ENCODE peak calls at places on chromosomes 1 and 21, in eight cellular contexts. C, P, N, D, R, Q, M and Y are unnamed samples.

GRCh38 chr1:10622896-10623295 is 148.1 kb downstream of the PEX14 start:
- DNase-seq in D (no peak), M (no peak), R (no peak), N (no peak), P (peak; percentile 28), Q (no peak), C (no peak), Y (peak; percentile 11)

GRCh38 chr1:57796609-57797008 is 372.7 kb upstream of the DAB1 start:
- DNase-seq in P (no peak), M (no peak), R (no peak), C (peak; percentile 13), D (no peak), Q (peak; percentile 46), N (no peak), Y (no peak)

GRCh38 chr1:196142111-196142510 is 466.1 kb downstream of the KCNT2 start:
- DNase-seq in R (no peak), D (no peak), Q (no peak), M (no peak), N (no peak), C (no peak), P (no peak), Y (no peak)

GRCh38 chr1:187244623-187245022 is 415.9 kb downstream of the PLA2G4A start:
- DNase-seq in N (no peak), D (no peak), R (no peak), M (no peak), Q (peak; percentile 7), P (no peak), C (peak; percentile 11), Y (no peak)

GRCh38 chr1:54955359-54955758 is 25.1 kb upstream of the TMEM61 start:
- DNase-seq in P (no peak), M (no peak), N (peak; percentile 48), Q (no peak), R (no peak), C (peak; percentile 88), D (no peak), Y (no peak)

GRCh38 chr1:47901001-47901575 is 96.1 kb downstream of the TRABD2B start:
- DNase-seq in N (no peak), Q (peak; percentile 23), C (no peak), D (no peak), R (no peak), M (no peak), P (no peak), Y (no peak)

GRCh38 chr1:228217551-228218344 is 9.9 kb downstream of the OBSCN start:
- DNase-seq in N (no peak), M (no peak), P (no peak), Q (peak; percentile 65), D (no peak), R (no peak), C (no peak), Y (no peak)

GRCh38 chr1:192604979-192605620 is 29.5 kb downstream of the RGS1 start:
- DNase-seq in M (peak; percentile 67), C (peak; percentile 52), D (peak; percentile 15), Q (no peak), P (no peak), N (no peak), R (no peak), Y (no peak)

GRCh38 chr21:21084179-21084578 is 86.0 kb downstream of the NCAM2 start:
- DNase-seq in C (peak; percentile 47), D (no peak), Q (no peak), R (no peak), M (no peak), N (peak; percentile 38), P (no peak), Y (no peak)

GRCh38 chr1:47638240-47638639 is 200.4 kb downstream of the FOXD2 start:
- DNase-seq in P (no peak), D (no peak), C (no peak), Q (no peak), R (no peak), M (no peak), N (no peak), Y (no peak)

GRCh38 chr1:166165661-166166399 is 971 bp downstream of the FAM78B start:
- DNase-seq in P (no peak), D (peak; percentile 25), R (no peak), N (no peak), M (no peak), Q (peak; percentile 56), C (peak; percentile 4), Y (peak; percentile 48)

GRCh38 chr1:87528754-87529517 is 200.3 kb downstream of the LMO4 start:
- DNase-seq in D (no peak), N (no peak), C (no peak), P (no peak), M (no peak), R (no peak), Q (no peak), Y (no peak)

GRCh38 chr1:226403522-226404034 is 4.3 kb downstream of the PARP1 start:
- DNase-seq in N (peak; percentile 8), D (no peak), C (peak; percentile 21), R (no peak), Q (peak; percentile 72), M (no peak), P (no peak), Y (no peak)

GRCh38 chr1:47432071-47433036 is 5.5 kb upstream of the FOXD2 start:
- DNase-seq in D (peak; percentile 95), P (peak; percentile 78), R (no peak), Q (peak; percentile 92), M (no peak), C (peak; percentile 87), N (peak; percentile 79), Y (peak; percentile 70)

GRCh38 chr1:29826646-29827045 is 590.3 kb downstream of the PTPRU start:
- DNase-seq in Q (no peak), M (no peak), D (no peak), R (no peak), P (no peak), C (no peak), N (no peak), Y (no peak)

GRCh38 chr21:32335601-32336575 is 37.2 kb downstream of the MRAP start:
- DNase-seq in M (no peak), N (peak; percentile 14), D (no peak), C (peak; percentile 34), P (no peak), Q (no peak), R (no peak), Y (peak; percentile 30)

GRCh38 chr1:204723131-204723787 is 37.7 kb upstream of the LRRN2 start:
- DNase-seq in C (no peak), D (peak; percentile 24), N (no peak), Q (no peak), P (no peak), R (no peak), M (no peak), Y (peak; percentile 49)

GRCh38 chr21:37582613-37583012 is 216.0 kb downstream of the DYRK1A start:
- DNase-seq in C (peak; percentile 84), Q (peak; percentile 72), N (peak; percentile 77), R (no peak), P (no peak), D (peak; percentile 17), M (peak; percentile 17), Y (no peak)

GRCh38 chr1:63701187-63701586 is 72.6 kb upstream of the ROR1 start:
- DNase-seq in D (peak; percentile 63), Q (no peak), N (no peak), R (no peak), M (no peak), P (peak; percentile 71), C (no peak), Y (no peak)

GRCh38 chr1:31573261-31573660 is 3.1 kb upstream of the TINAGL1 start:
- DNase-seq in C (no peak), P (peak; percentile 60), D (no peak), M (no peak), Q (no peak), N (no peak), R (no peak), Y (no peak)

GRCh38 chr1:91501527-91501859 is 842 bp downstream of the CDC7 start:
- DNase-seq in N (peak; percentile 32), D (no peak), M (no peak), C (peak; percentile 51), P (no peak), Q (no peak), R (no peak), Y (no peak)

DNA sequence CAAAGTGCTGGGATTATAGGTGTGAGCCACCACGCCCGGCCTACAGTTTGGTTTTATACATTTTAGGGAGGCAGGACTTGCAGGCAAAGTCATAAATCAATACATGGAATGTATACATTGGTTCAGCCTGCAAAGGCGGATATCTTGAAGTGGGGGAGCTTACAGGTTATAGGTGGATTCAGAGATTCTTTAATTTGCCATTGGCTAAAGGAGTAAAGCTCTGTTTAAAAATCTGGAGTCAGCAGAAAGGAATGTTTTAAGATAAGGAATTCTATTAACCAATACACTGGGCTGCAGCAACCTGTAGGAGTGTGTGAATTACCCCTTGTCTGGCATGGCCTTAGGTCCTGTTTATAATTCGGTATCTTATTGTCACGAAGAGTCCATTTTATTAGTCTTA is 57.6 kb downstream of the OPTC start:
- DNase-seq in R (no peak), C (peak; percentile 69), Q (peak; percentile 92), M (no peak), D (no peak), N (peak; percentile 54), P (no peak), Y (no peak)
- H3K4me3 ChIP-seq in R (no peak overlapping the region), C (no peak overlapping the region), Q (no peak overlapping the region), M (no peak overlapping the region), D (no peak overlapping the region), N (no peak overlapping the region), P (no peak overlapping the region), Y (no peak overlapping the region)

DNA sequence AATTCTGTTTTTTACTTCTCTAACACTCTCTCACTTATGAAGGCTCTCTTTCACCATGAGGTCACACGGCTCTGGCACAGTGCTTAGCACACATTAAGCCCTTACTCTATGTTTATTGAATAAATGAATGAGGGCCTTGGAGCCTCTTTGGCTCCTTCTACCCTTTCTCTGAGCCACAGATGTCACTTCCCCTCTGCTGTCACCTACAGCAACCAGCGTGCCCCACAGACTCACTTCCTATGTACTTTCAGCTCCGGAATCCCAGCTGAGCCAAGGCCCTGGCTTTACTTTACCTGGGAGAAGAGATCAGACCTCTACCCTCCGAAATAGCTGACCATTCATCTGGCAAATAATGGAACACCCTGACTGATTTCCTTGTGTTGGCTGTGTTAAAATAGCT is 53.7 kb upstream of the HMCN1 start:
- DNase-seq in M (no peak), N (no peak), D (peak; percentile 10), P (no peak), Q (no peak), R (no peak), C (no peak), Y (no peak)
- H3K4me3 ChIP-seq in M (no peak overlapping the region), N (no peak overlapping the region), D (no peak overlapping the region), P (no peak overlapping the region), Q (no peak overlapping the region), R (no peak overlapping the region), C (no peak overlapping the region), Y (no peak overlapping the region)

GRCh38 chr1:27562483-27563406 is 41.2 kb downstream of the AHDC1 start:
- DNase-seq in M (no peak), N (no peak), Q (no peak), R (no peak), D (no peak), C (no peak), P (no peak), Y (no peak)
- H3K4me3 ChIP-seq in M (no peak overlapping the region), N (no peak overlapping the region), Q (no peak overlapping the region), R (no peak overlapping the region), D (no peak overlapping the region), C (no peak overlapping the region), P (no peak overlapping the region), Y (no peak overlapping the region)

DNA sequence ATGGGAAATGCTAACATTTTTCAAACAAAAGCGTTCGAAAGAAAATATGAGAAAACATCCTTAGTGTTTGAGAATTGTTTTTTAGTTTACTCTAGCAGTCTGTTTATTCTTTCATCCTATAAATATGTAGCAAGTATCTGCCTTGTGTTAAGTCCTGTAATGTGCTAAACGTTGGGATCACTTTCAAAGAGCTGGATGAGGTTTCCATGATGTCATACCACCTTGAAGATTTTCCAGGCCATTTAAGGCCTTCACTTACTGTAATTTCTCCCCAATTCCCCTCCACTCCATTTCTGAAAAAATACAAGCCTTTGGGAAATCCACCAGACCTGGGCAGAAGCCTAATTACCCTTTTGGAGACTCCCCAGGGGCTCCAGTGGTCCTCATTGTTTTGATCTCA is 24.2 kb upstream of the CTBS start:
- DNase-seq in R (no peak), M (no peak), P (no peak), D (no peak), N (peak; percentile 57), C (peak; percentile 32), Q (no peak), Y (no peak)
- H3K4me3 ChIP-seq in R (no peak overlapping the region), M (no peak overlapping the region), P (no peak overlapping the region), D (no peak overlapping the region), N (no peak overlapping the region), C (no peak overlapping the region), Q (no peak overlapping the region), Y (no peak overlapping the region)